ENCODE peak calls at places on chromosomes 16 and 17, in five cellular contexts. E is sigmoid colon, Q is IMR-90, X is heart right ventricle, I is right lobe of liver. O is an unnamed sample.
A peak's percentile ranks its signal among the peaks of the same experiment; 100 is the strongest.

GRCh38 chr16:55035037-55035436 is 104.4 kb downstream of the IRX5 start:
- DNase-seq in E (no peak), Q (no peak), I (no peak), X (no peak), O (no peak)

GRCh38 chr16:22673463-22673862 is 140.5 kb upstream of the HS3ST2 start:
- DNase-seq in Q (no peak), X (no peak), E (peak; percentile 67), I (no peak), O (no peak)

GRCh38 chr16:26433807-26434206 is 632.9 kb upstream of the C16orf82 start:
- DNase-seq in X (no peak), I (no peak), E (no peak), Q (no peak), O (no peak)

GRCh38 chr16:56950881-56951771 is 10.6 kb upstream of the CETP start:
- DNase-seq in X (peak; percentile 26), I (no peak), Q (peak; percentile 51), E (peak; percentile 75), O (peak; percentile 83)

GRCh38 chr17:63474174-63474913 is 2.5 kb upstream of the ACE start:
- DNase-seq in Q (no peak), E (no peak), I (no peak), X (peak; percentile 80), O (no peak)

GRCh38 chr17:63094636-63095035 is 128.6 kb downstream of the TANC2 start:
- DNase-seq in X (no peak), Q (no peak), E (no peak), I (no peak), O (no peak)

GRCh38 chr17:5523249-5523648 is 36.9 kb downstream of the MIS12 start:
- DNase-seq in E (no peak), X (no peak), I (no peak), Q (no peak), O (no peak)

GRCh38 chr17:82249896-82250581 is 21.2 kb downstream of the SLC16A3 start:
- DNase-seq in Q (no peak), X (no peak), E (no peak), I (peak; percentile 48), O (no peak)

GRCh38 chr16:69169051-69169450 is 17.9 kb upstream of the SNTB2 start:
- DNase-seq in X (no peak), Q (no peak), I (no peak), E (no peak), O (no peak)

GRCh38 chr16:72189865-72190371 is 18.0 kb upstream of the PMFBP1 start:
- DNase-seq in X (no peak), I (no peak), E (no peak), Q (peak; percentile 51), O (peak; percentile 74)

GRCh38 chr16:53626816-53627215 is 76.8 kb downstream of the RPGRIP1L start:
- DNase-seq in I (no peak), X (no peak), Q (no peak), E (no peak), O (no peak)

GRCh38 chr17:17154981-17155380 is 51.2 kb downstream of the PLD6 start:
- DNase-seq in I (no peak), E (no peak), X (no peak), Q (no peak), O (no peak)

GRCh38 chr17:17365476-17366110 is 62.4 kb downstream of the NT5M start:
- DNase-seq in E (no peak), I (peak; percentile 35), X (no peak), Q (no peak), O (peak; percentile 28)

GRCh38 chr16:66647866-66648265 is 43.4 kb downstream of the CMTM3 start:
- DNase-seq in E (no peak), I (no peak), Q (no peak), X (no peak), O (no peak)
- H3K4me1 ChIP-seq in E (no peaks in the 10 kb centered on the region), I (no peaks in the 10 kb centered on the region), Q (no peaks in the 10 kb centered on the region), X (peaks cover 4% of the 10 kb centered on the region), O (no peaks in the 10 kb centered on the region)

DNA sequence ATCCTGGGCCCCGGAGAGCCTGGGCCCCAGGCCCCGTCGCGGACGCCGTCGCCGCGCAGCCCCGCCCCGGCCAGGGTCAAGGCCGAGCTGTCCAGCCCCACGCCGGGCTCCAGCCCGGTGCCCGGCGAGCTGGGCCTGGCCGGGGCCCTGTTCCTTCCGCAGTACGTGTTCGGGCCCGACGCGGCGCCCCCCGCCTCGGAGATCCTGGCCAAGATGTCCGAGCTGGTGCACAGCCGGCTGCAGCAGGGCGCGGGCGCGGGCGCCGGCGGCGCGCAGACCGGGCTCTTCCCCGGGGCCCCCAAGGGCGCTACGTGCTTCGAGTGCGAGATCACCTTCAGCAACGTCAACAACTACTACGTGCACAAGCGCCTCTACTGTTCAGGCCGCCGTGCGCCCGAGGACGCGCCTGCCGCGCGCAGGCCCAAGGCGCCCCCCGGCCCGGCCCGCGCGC is 36.8 kb upstream of the ZC3H18 start:
- DNase-seq in X (no peak), E (no peak), I (no peak), Q (peak; percentile 47), O (no peak)
- H3K4me3 ChIP-seq in X (peak overlapping the region; percentile 42), E (peak overlapping the region; percentile 81), I (no peak overlapping the region), Q (peak overlapping the region; percentile 64), O (peak overlapping the region; percentile 24)

DNA sequence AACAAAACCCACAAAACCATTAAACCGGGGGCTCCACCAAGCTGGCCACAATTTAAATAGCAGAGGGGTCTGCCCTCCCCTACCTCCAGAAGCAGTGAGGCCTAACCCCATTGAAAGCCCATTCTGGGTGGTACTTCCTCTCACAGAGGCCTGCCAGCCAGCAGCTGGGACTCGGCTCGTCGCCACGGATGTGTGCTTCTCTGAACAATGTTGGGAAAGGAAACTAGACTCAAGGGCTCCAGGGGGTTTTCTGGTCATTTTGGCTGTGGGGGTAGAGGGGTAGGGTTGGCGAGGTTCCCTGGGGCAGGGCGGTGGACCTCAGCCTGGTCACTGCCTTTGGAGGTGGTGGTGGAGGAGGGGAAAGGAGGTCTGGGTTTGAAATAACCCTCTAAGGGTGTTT is 4.7 kb upstream of the PLCG2 start:
- DNase-seq in Q (no peak), X (peak; percentile 72), E (no peak), I (no peak), O (no peak)
- H3K4me1 ChIP-seq in Q (no peaks in the 10 kb centered on the region), X (peaks cover 13% of the 10 kb centered on the region), E (no peaks in the 10 kb centered on the region), I (no peaks in the 10 kb centered on the region), O (no peaks in the 10 kb centered on the region)

GRCh38 chr17:4247981-4248388 is 15.8 kb downstream of the ANKFY1 start:
- DNase-seq in Q (no peak), X (no peak), E (no peak), I (no peak), O (no peak)
- H3K4me3 ChIP-seq in Q (no peak overlapping the region), X (no peak overlapping the region), E (no peak overlapping the region), I (no peak overlapping the region), O (no peak overlapping the region)